ENCODE peak calls at places on chromosomes 13 and 19, in six cellular contexts. F is WTC11, B is neural crest cell, C is BJ, Y is left ventricle myocardium inferior, W is GM12865. R is an unnamed sample.

GRCh38 chr19:45187421-45188100 is 9.0 kb downstream of the BLOC1S3 start:
- DNase-seq in F (peak), B (no peak), C (no peak), Y (no peak), W (peak), R (no peak)

GRCh38 chr13:110379358-110379757 is 72.3 kb downstream of the COL4A2 start:
- DNase-seq in F (no peak), B (no peak), C (no peak), Y (no peak), W (no peak), R (no peak)

GRCh38 chr13:94169783-94170513 is 309.5 kb downstream of the DCT start:
- DNase-seq in F (peak), B (no peak), C (no peak), Y (no peak), W (no peak), R (no peak)

GRCh38 chr19:491146-491741 is 5.0 kb upstream of the MADCAM1 start:
- DNase-seq in F (peak), B (no peak), C (no peak), Y (no peak), W (peak), R (no peak)

GRCh38 chr13:34334984-34335661 is 517.2 kb downstream of the RFC3 start:
- DNase-seq in F (no peak), B (no peak), C (no peak), Y (no peak), W (no peak), R (no peak)

GRCh38 chr13:20525601-20526544 is at the start of gene CRYL1:
- DNase-seq in F (peak), B (peak), C (no peak), Y (peak), W (peak), R (no peak)

GRCh38 chr19:52522555-52522954 is 4.9 kb upstream of the ZNF808 start:
- DNase-seq in F (peak), B (no peak), C (no peak), Y (no peak), W (no peak), R (no peak)

GRCh38 chr19:16273005-16273404 is 51.6 kb upstream of the KLF2 start:
- DNase-seq in F (no peak), B (peak), C (no peak), Y (peak), W (no peak), R (no peak)

GRCh38 chr13:71055644-71056043 is 811.4 kb downstream of the DACH1 start:
- DNase-seq in F (no peak), B (no peak), C (no peak), Y (no peak), W (peak), R (no peak)

GRCh38 chr13:51874651-51875050 is 12.9 kb downstream of the CCDC70 start:
- DNase-seq in F (no peak), B (no peak), C (no peak), Y (no peak), W (no peak), R (no peak)

GRCh38 chr19:7931221-7932061 is 5.5 kb upstream of the CTXN1 start:
- DNase-seq in F (no peak), B (no peak), C (no peak), Y (no peak), W (no peak), R (no peak)

GRCh38 chr13:38176664-38177063 is 173.0 kb upstream of the UFM1 start:
- DNase-seq in F (no peak), B (no peak), C (no peak), Y (no peak), W (no peak), R (no peak)

GRCh38 chr19:4971424-4971793 is 2.5 kb downstream of the KDM4B start:
- DNase-seq in F (peak), B (no peak), C (no peak), Y (no peak), W (no peak), R (no peak)

GRCh38 chr13:34667356-34668218 is 274.5 kb upstream of the NBEA start:
- DNase-seq in F (no peak), B (no peak), C (no peak), Y (no peak), W (no peak), R (no peak)

GRCh38 chr13:49303533-49304252 is 56.0 kb downstream of the CDADC1 start:
- DNase-seq in F (no peak), B (no peak), C (no peak), Y (no peak), W (no peak), R (no peak)

GRCh38 chr13:58852076-58852475 is 1220.5 kb downstream of the PCDH17 start:
- DNase-seq in F (no peak), B (no peak), C (no peak), Y (no peak), W (no peak), R (no peak)

GRCh38 chr13:41456768-41457588 is at the start of gene RGCC:
- DNase-seq in F (peak), B (peak), C (no peak), Y (peak), W (peak), R (peak)

GRCh38 chr13:106534844-106535551 is 464 bp downstream of the EFNB2 start:
- DNase-seq in F (peak), B (no peak), C (no peak), Y (peak), W (peak), R (no peak)

GRCh38 chr19:12815088-12815487 is 8.7 kb downstream of the RNASEH2A start:
- DNase-seq in F (no peak), B (no peak), C (no peak), Y (no peak), W (no peak), R (no peak)

GRCh38 chr19:12295191-12295590 is 508 bp upstream of the ZNF44 start:
- DNase-seq in F (no peak), B (no peak), C (no peak), Y (no peak), W (no peak), R (no peak)

GRCh38 chr19:17711851-17712250 is 7.4 kb upstream of the MAP1S start:
- DNase-seq in F (no peak), B (no peak), C (no peak), Y (no peak), W (no peak), R (no peak)

GRCh38 chr19:41774515-41774980 is 19.2 kb downstream of the CEACAM6 start:
- DNase-seq in F (no peak), B (no peak), C (no peak), Y (no peak), W (no peak), R (no peak)

GRCh38 chr19:611506-611869 is 21.8 kb downstream of the HCN2 start:
- DNase-seq in F (no peak), B (no peak), C (peak), Y (no peak), W (peak), R (no peak)

GRCh38 chr19:53394522-53394973 is 401 bp upstream of the ZNF765 start:
- DNase-seq in F (peak), B (no peak), C (peak), Y (peak), W (peak), R (no peak)

GRCh38 chr13:28751210-28751935 is 32.6 kb upstream of the SLC46A3 start:
- DNase-seq in F (no peak), B (no peak), C (no peak), Y (no peak), W (no peak), R (no peak)

GRCh38 chr19:35736913-35737886 is 5.1 kb downstream of the IGFLR1 start:
- DNase-seq in F (no peak), B (no peak), C (no peak), Y (no peak), W (no peak), R (no peak)

GRCh38 chr19:49331616-49332055 is 3.6 kb upstream of the CD37 start:
- DNase-seq in F (peak), B (no peak), C (no peak), Y (no peak), W (peak), R (no peak)

GRCh38 chr19:51600940-51601575 is 29.1 kb downstream of the SIGLEC5 start:
- DNase-seq in F (peak), B (no peak), C (no peak), Y (no peak), W (peak), R (peak)

GRCh38 chr13:101915755-101916107 is 463.3 kb downstream of the ITGBL1 start:
- DNase-seq in F (no peak), B (no peak), C (no peak), Y (no peak), W (no peak), R (no peak)

GRCh38 chr19:29528350-29528945 is 2.7 kb downstream of the VSTM2B start:
- DNase-seq in F (peak), B (peak), C (no peak), Y (peak), W (peak), R (no peak)

GRCh38 chr19:6828698-6829633 is 56.5 kb downstream of the VAV1 start:
- DNase-seq in F (peak), B (no peak), C (no peak), Y (no peak), W (peak), R (no peak)

GRCh38 chr13:97257800-97258799 is 36.0 kb downstream of the MBNL2 start:
- DNase-seq in F (peak), B (no peak), C (peak), Y (peak), W (peak), R (no peak)

GRCh38 chr19:1754651-1755466 is 1.6 kb downstream of the ONECUT3 start:
- DNase-seq in F (no peak), B (no peak), C (no peak), Y (no peak), W (peak), R (no peak)

GRCh38 chr19:1756264-1756663 is 3.0 kb downstream of the ONECUT3 start:
- DNase-seq in F (no peak), B (no peak), C (no peak), Y (no peak), W (no peak), R (no peak)

GRCh38 chr19:1756705-1757445 is 3.6 kb downstream of the ONECUT3 start:
- DNase-seq in F (no peak), B (no peak), C (no peak), Y (no peak), W (no peak), R (no peak)

GRCh38 chr19:1753730-1754442 is 580 bp downstream of the ONECUT3 start:
- DNase-seq in F (no peak), B (no peak), C (no peak), Y (no peak), W (no peak), R (no peak)

DNA sequence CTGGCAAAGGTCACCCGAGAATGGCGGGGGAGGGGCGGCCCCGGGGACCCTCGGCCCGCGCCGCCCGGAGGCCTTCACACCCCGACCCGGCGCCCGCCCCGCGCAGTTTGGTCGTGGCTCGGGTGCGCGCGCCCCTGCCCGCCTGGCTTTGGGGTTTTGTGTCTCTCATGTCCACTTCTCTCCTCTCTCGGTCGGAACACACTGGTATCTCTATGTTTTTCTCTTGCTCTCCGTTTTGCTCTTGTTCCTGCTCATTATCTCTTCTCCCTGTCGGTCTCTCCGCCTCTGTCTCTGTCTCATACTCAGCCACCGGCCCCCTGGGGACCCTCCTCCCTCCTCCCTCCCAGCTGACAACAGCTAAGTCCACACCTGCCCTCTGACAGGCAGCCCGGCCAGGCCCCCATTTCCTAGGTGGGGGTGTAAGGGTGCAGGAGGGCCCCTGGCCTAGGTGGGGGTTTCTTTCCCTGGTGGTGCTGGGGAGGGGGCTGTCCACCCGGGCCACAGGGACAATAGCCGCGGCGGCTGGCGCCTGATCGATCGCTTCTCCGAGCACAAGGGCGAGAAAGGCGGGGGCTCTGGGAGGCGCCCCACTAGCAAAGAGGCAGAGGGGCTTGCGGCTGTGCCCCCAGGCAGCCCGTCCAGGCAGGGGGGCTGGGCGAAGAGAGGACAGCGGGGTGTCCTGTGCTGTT is 2.3 kb downstream of the ONECUT3 start:
- DNase-seq in F (no peak), B (no peak), C (no peak), Y (no peak), W (no peak), R (no peak)
- TF ChIP-seq CTCF in F (no peak), B (no peak), C (no peak), Y (no peak), W (no peak), R (no peak)

GRCh38 chr13:100514788-100515409 is 73.7 kb downstream of the GGACT start:
- DNase-seq in F (peak), B (peak), C (no peak), Y (peak), W (peak), R (peak)
- TF ChIP-seq CTCF in F (peak), B (peak), C (peak), Y (peak), W (peak), R (peak)

GRCh38 chr19:38073806-38074685 is 150.0 kb downstream of the DPF1 start:
- DNase-seq in F (peak), B (peak), C (no peak), Y (no peak), W (no peak), R (no peak)
- TF ChIP-seq CTCF in F (no peak), B (peak), C (peak), Y (no peak), W (no peak), R (no peak)

GRCh38 chr13:113471844-113472243 is 18.6 kb upstream of the ADPRHL1 start:
- DNase-seq in F (no peak), B (no peak), C (no peak), Y (no peak), W (no peak), R (peak)

GRCh38 chr13:113475280-113475679 is 15.2 kb downstream of the DCUN1D2 start:
- DNase-seq in F (no peak), B (no peak), C (no peak), Y (no peak), W (no peak), R (no peak)

GRCh38 chr13:113474179-113474578 is 16.3 kb downstream of the DCUN1D2 start:
- DNase-seq in F (no peak), B (no peak), C (no peak), Y (no peak), W (no peak), R (peak)

GRCh38 chr13:113470073-113470472 is 16.8 kb upstream of the ADPRHL1 start:
- DNase-seq in F (no peak), B (no peak), C (no peak), Y (no peak), W (no peak), R (peak)

GRCh38 chr13:113472355-113473025 is 18.0 kb downstream of the DCUN1D2 start:
- DNase-seq in F (no peak), B (no peak), C (no peak), Y (no peak), W (no peak), R (peak)
- TF ChIP-seq CTCF in F (no peak), B (no peak), C (no peak), Y (peak), W (no peak), R (no peak)